ENCODE peak calls at places on chromosomes 4 and X, in four cellular contexts. F, O, U and L are unnamed samples.

GRCh38 chrX:9396930-9397329 is 67.9 kb upstream of the TBL1X start:
- DNase-seq in F (peak; percentile 11), O (no peak), U (no peak), L (no peak)

GRCh38 chr4:160212078-160212477 is 1109.2 kb downstream of the RAPGEF2 start:
- DNase-seq in F (no peak), O (no peak), U (no peak), L (no peak)

GRCh38 chrX:102934624-102935023 is 2.4 kb upstream of the RAB40AL start:
- DNase-seq in F (peak; percentile 39), O (no peak), U (no peak), L (no peak)

GRCh38 chrX:133922390-133922772 is 63.0 kb downstream of the GPC3 start:
- DNase-seq in F (no peak), O (no peak), U (no peak), L (no peak)

GRCh38 chrX:71637253-71637618 is 18.9 kb upstream of the CXCR3 start:
- DNase-seq in F (peak; percentile 67), O (no peak), U (no peak), L (no peak)

GRCh38 chr4:184014301-184014700 is 109.2 kb downstream of the STOX2 start:
- DNase-seq in F (no peak), O (no peak), U (no peak), L (no peak)

GRCh38 chrX:13538414-13538813 is 31.0 kb upstream of the EGFL6 start:
- DNase-seq in F (no peak), O (no peak), U (no peak), L (no peak)

GRCh38 chrX:24201216-24201615 is 51.7 kb downstream of the ZFX start:
- DNase-seq in F (no peak), O (no peak), U (no peak), L (no peak)

GRCh38 chr4:38224850-38225249 is 264.7 kb downstream of the PTTG2 start:
- DNase-seq in F (no peak), O (no peak), U (no peak), L (no peak)

GRCh38 chr4:140256335-140256734 is 102.4 kb upstream of the MAML3 start:
- DNase-seq in F (peak; percentile 86), O (no peak), U (no peak), L (no peak)

GRCh38 chrX:31546130-31546529 is 474.3 kb upstream of the FTHL17 start:
- DNase-seq in F (peak; percentile 89), O (no peak), U (no peak), L (no peak)

GRCh38 chr4:121898150-121898549 is 27.9 kb upstream of the BBS7 start:
- DNase-seq in F (no peak), O (no peak), U (no peak), L (no peak)

GRCh38 chrX:71998836-71999509 is 88.3 kb downstream of the NHSL2 start:
- DNase-seq in F (peak; percentile 51), O (no peak), U (no peak), L (no peak)

GRCh38 chr4:6621556-6621927 is 18.9 kb upstream of the MRFAP1 start:
- DNase-seq in F (no peak), O (no peak), U (no peak), L (no peak)

GRCh38 chr4:111678466-111678865 is 466.8 kb upstream of the FAM241A start:
- DNase-seq in F (peak; percentile 98), O (no peak), U (no peak), L (no peak)